ENCODE peak calls at places on chromosome 9, in seven cellular contexts. O is neuronal stem cell, F is mesenchymal stem cell, R is H1, Y is mesendoderm, H is H9, Z is trophoblast cell. E is an unnamed sample.

GRCh38 chr9:36306481-36307306 is 48.4 kb upstream of the GNE start:
- DNase-seq in O (no peak), F (no peak), R (no peak), Y (peak), H (no peak), Z (no peak), E (peak)

GRCh38 chr9:69397384-69398214 is 72.6 kb downstream of the ENTREP1 start:
- DNase-seq in O (no peak), F (no peak), R (no peak), Y (peak), H (no peak), Z (no peak), E (no peak)

GRCh38 chr9:98781588-98782383 is 14.6 kb downstream of the ANKS6 start:
- DNase-seq in O (no peak), F (no peak), R (peak), Y (no peak), H (no peak), Z (peak), E (no peak)

GRCh38 chr9:34996905-34997279 is 7.3 kb downstream of the DNAJB5 start:
- DNase-seq in O (no peak), F (no peak), R (no peak), Y (no peak), H (no peak), Z (no peak), E (no peak)

GRCh38 chr9:79446540-79447307 is 125.0 kb upstream of the TLE4 start:
- DNase-seq in O (no peak), F (no peak), R (no peak), Y (no peak), H (no peak), Z (no peak), E (no peak)

GRCh38 chr9:99040911-99041582 is 63.9 kb upstream of the TGFBR1 start:
- DNase-seq in O (no peak), F (peak), R (no peak), Y (peak), H (no peak), Z (peak), E (peak)

GRCh38 chr9:84754461-84754860 is 84.9 kb downstream of the NTRK2 start:
- DNase-seq in O (no peak), F (no peak), R (no peak), Y (no peak), H (no peak), Z (no peak), E (peak)

GRCh38 chr9:107397076-107398049 is 92.2 kb downstream of the KLF4 start:
- DNase-seq in O (no peak), F (no peak), R (no peak), Y (no peak), H (no peak), Z (no peak), E (peak)

GRCh38 chr9:26296910-26297309 is 595.7 kb downstream of the CAAP1 start:
- DNase-seq in O (no peak), F (peak), R (no peak), Y (no peak), H (no peak), Z (no peak), E (no peak)

GRCh38 chr9:107240260-107240659 is 42.8 kb upstream of the RAD23B start:
- DNase-seq in O (no peak), F (no peak), R (no peak), Y (no peak), H (no peak), Z (no peak), E (no peak)

GRCh38 chr9:78033870-78034269 is 2.3 kb upstream of the GNAQ start:
- DNase-seq in O (no peak), F (no peak), R (no peak), Y (no peak), H (no peak), Z (no peak), E (no peak)

GRCh38 chr9:78031826-78032598 is 401 bp upstream of the GNAQ start:
- DNase-seq in O (peak), F (peak), R (peak), Y (peak), H (peak), Z (peak), E (peak)

GRCh38 chr9:78032599-78033457 is 1.2 kb upstream of the GNAQ start:
- DNase-seq in O (no peak), F (no peak), R (no peak), Y (peak), H (no peak), Z (no peak), E (no peak)

GRCh38 chr9:78038620-78039300 is 7.1 kb upstream of the GNAQ start:
- DNase-seq in O (no peak), F (no peak), R (no peak), Y (no peak), H (no peak), Z (no peak), E (peak)

GRCh38 chr9:78035369-78035993 is 3.9 kb upstream of the GNAQ start:
- DNase-seq in O (peak), F (peak), R (no peak), Y (peak), H (peak), Z (peak), E (peak)
- H3K4ac ChIP-seq in O (no peak), F (no peak), R (no peak), Y (no peak), H (no peak), Z (no peak), E (no peak)

GRCh38 chr9:121947683-121948300 is 145.3 kb downstream of the TTLL11 start:
- DNase-seq in O (no peak), F (no peak), R (no peak), Y (no peak), H (no peak), Z (no peak), E (no peak)
- H3K4ac ChIP-seq in O (no peak), F (no peak), R (no peak), Y (no peak), H (no peak), Z (no peak), E (no peak)

GRCh38 chr9:130472184-130472705 is 27.5 kb downstream of the ASS1 start:
- DNase-seq in O (no peak), F (no peak), R (no peak), Y (no peak), H (no peak), Z (no peak), E (no peak)

GRCh38 chr9:130474131-130474530 is 29.4 kb downstream of the ASS1 start:
- DNase-seq in O (no peak), F (no peak), R (no peak), Y (no peak), H (no peak), Z (no peak), E (no peak)

GRCh38 chr9:130473521-130473920 is 28.8 kb downstream of the ASS1 start:
- DNase-seq in O (no peak), F (no peak), R (no peak), Y (no peak), H (no peak), Z (no peak), E (no peak)

GRCh38 chr9:130471411-130472183 is 26.8 kb downstream of the ASS1 start:
- DNase-seq in O (no peak), F (no peak), R (no peak), Y (no peak), H (no peak), Z (no peak), E (no peak)

DNA sequence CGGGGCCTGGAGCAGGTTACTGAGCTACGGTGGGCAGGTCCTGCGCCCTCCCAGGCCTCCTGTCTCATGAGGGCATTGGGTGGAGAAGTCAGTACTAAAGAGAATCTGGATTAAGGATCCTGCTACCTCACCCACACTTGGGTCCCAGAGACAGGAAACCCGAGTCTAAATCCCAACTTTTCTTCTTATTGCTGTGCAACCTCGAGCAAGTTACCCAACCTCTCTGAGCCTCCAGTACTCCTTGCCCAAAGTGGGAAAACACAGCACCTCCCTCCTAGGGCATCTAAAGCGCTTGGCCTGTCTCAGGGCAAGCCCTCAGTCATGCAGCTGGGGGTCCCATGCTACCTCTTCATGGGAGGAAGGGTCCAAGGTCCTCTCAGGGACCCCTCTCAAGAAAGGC is 28.2 kb downstream of the ASS1 start:
- DNase-seq in O (no peak), F (no peak), R (no peak), Y (no peak), H (no peak), Z (no peak), E (no peak)
- H3K4ac ChIP-seq in O (no peak), F (no peak), R (no peak), Y (no peak), H (no peak), Z (no peak), E (no peak)

GRCh38 chr9:112184211-112184610 is 9.1 kb upstream of the SUSD1 start:
- DNase-seq in O (no peak), F (no peak), R (no peak), Y (no peak), H (no peak), Z (no peak), E (no peak)
- H3K4ac ChIP-seq in O (no peak), F (no peak), R (no peak), Y (no peak), H (no peak), Z (no peak), E (no peak)

GRCh38 chr9:87964826-87965225 is 9.5 kb downstream of the CDK20 start:
- DNase-seq in O (no peak), F (no peak), R (no peak), Y (no peak), H (no peak), Z (no peak), E (no peak)

GRCh38 chr9:87957839-87958238 is 16.5 kb downstream of the CDK20 start:
- DNase-seq in O (no peak), F (no peak), R (no peak), Y (no peak), H (no peak), Z (no peak), E (no peak)

GRCh38 chr9:87963770-87964169 is 10.6 kb downstream of the CDK20 start:
- DNase-seq in O (no peak), F (no peak), R (no peak), Y (no peak), H (no peak), Z (no peak), E (no peak)

GRCh38 chr9:87958591-87958990 is 15.7 kb downstream of the CDK20 start:
- DNase-seq in O (no peak), F (no peak), R (no peak), Y (no peak), H (no peak), Z (no peak), E (no peak)

DNA sequence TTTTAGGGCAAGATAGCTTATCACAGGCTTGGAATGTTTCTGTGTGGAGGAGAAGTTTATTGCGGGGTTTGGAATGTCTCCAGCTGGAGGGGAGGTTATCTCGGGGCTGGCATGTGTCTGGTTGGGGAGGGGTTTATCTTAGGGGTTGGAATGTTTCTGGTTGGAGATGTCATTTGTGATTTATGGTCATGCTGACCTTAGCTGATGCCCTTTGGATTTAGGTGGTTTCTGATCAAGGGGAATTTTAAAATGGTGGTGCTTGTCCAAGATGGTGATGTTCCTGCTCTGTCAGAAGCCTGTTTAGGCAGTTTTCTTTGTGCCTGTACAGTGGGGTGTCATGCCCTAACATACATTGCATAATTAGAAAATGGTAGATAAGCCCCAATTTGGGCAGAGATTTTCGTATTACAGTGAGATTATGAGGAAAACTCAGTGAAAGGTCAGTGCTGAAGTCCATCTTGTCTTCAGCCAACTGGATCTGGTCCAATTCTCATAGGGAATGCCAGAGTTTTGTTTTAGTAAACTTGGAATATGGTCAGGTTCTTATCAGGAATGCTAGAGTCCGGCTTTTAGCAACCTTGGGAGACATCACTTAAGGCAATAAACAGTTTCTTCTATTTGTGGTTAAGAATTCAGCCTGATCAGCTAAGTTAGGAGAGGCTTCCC is 14.3 kb downstream of the CDK20 start:
- DNase-seq in O (no peak), F (peak), R (no peak), Y (peak), H (no peak), Z (peak), E (peak)
- H3K4ac ChIP-seq in O (no peak), F (no peak), R (no peak), Y (no peak), H (no peak), Z (no peak), E (no peak)

GRCh38 chr9:15882883-15883282 is 330.0 kb downstream of the CCDC171 start:
- DNase-seq in O (no peak), F (no peak), R (no peak), Y (no peak), H (no peak), Z (no peak), E (no peak)

GRCh38 chr9:15885464-15885863 is 332.6 kb downstream of the CCDC171 start:
- DNase-seq in O (no peak), F (no peak), R (no peak), Y (no peak), H (no peak), Z (no peak), E (no peak)

GRCh38 chr9:15882328-15882727 is 329.5 kb downstream of the CCDC171 start:
- DNase-seq in O (no peak), F (no peak), R (no peak), Y (no peak), H (no peak), Z (no peak), E (no peak)
- H3K4ac ChIP-seq in O (no peak), F (no peak), R (no peak), Y (no peak), H (no peak), Z (no peak), E (no peak)

GRCh38 chr9:136774416-136775045 is 10.2 kb upstream of the LCN15 start:
- DNase-seq in O (no peak), F (no peak), R (no peak), Y (no peak), H (no peak), Z (no peak), E (no peak)

GRCh38 chr9:136769710-136770191 is 5.4 kb upstream of the LCN15 start:
- DNase-seq in O (peak), F (no peak), R (peak), Y (peak), H (peak), Z (no peak), E (no peak)

GRCh38 chr9:136773386-136774044 is 9.2 kb upstream of the LCN15 start:
- DNase-seq in O (no peak), F (no peak), R (peak), Y (peak), H (peak), Z (no peak), E (no peak)

GRCh38 chr9:136775191-136775590 is 10.9 kb upstream of the LCN15 start:
- DNase-seq in O (no peak), F (no peak), R (no peak), Y (no peak), H (no peak), Z (no peak), E (no peak)

GRCh38 chr9:136771907-136772306 is 7.6 kb upstream of the LCN15 start:
- DNase-seq in O (no peak), F (no peak), R (no peak), Y (no peak), H (no peak), Z (no peak), E (no peak)
- H3K4ac ChIP-seq in O (no peak), F (no peak), R (no peak), Y (no peak), H (no peak), Z (no peak), E (no peak)

GRCh38 chr9:37926737-37927590 is 23.0 kb upstream of the SLC25A51 start:
- DNase-seq in O (no peak), F (peak), R (no peak), Y (no peak), H (no peak), Z (no peak), E (no peak)

GRCh38 chr9:37925786-37926736 is 22.1 kb upstream of the SLC25A51 start:
- DNase-seq in O (no peak), F (peak), R (no peak), Y (no peak), H (no peak), Z (no peak), E (no peak)

GRCh38 chr9:37928552-37929430 is 24.9 kb upstream of the SLC25A51 start:
- DNase-seq in O (no peak), F (no peak), R (no peak), Y (no peak), H (no peak), Z (no peak), E (no peak)

GRCh38 chr9:37929441-37929895 is 25.5 kb upstream of the SLC25A51 start:
- DNase-seq in O (no peak), F (peak), R (no peak), Y (no peak), H (no peak), Z (peak), E (peak)

GRCh38 chr9:37927611-37928551 is 24.0 kb upstream of the SLC25A51 start:
- DNase-seq in O (no peak), F (no peak), R (no peak), Y (no peak), H (no peak), Z (no peak), E (no peak)
- H3K4ac ChIP-seq in O (no peak), F (no peak), R (no peak), Y (no peak), H (no peak), Z (no peak), E (no peak)

GRCh38 chr9:17757816-17758215 is 178.9 kb downstream of the SH3GL2 start:
- DNase-seq in O (no peak), F (no peak), R (no peak), Y (no peak), H (no peak), Z (no peak), E (peak)
- H3K4ac ChIP-seq in O (no peak), F (no peak), R (no peak), Y (no peak), H (no peak), Z (no peak), E (no peak)

E was measured in IMR-90.